ENCODE peak calls at places on chromosomes 11 and 22, in six cellular contexts. R, M, A, Z, H and E are unnamed samples.

GRCh38 chr22:42436402-42436801 is 4.2 kb upstream of the NFAM1 start:
- DNase-seq in R (no peak), M (no peak), Z (no peak), A (no peak), H (no peak), E (no peak)

GRCh38 chr11:1832181-1832988 is 2.4 kb upstream of the SYT8 start:
- DNase-seq in A (no peak), H (no peak), M (no peak), R (peak; percentile 75), Z (peak; percentile 72), E (peak; percentile 71)

GRCh38 chr22:30175743-30176288 is 70.7 kb downstream of the LIF start:
- DNase-seq in M (no peak), R (no peak), A (no peak), Z (no peak), H (no peak), E (no peak)

GRCh38 chr11:11569936-11570491 is 51.8 kb downstream of the GALNT18 start:
- DNase-seq in H (no peak), Z (peak; percentile 73), A (peak; percentile 54), M (peak; percentile 84), R (peak; percentile 54), E (peak; percentile 71)

GRCh38 chr11:35387341-35387982 is 31.9 kb downstream of the SLC1A2 start:
- DNase-seq in A (no peak), H (peak; percentile 53), Z (no peak), R (no peak), M (no peak), E (no peak)

GRCh38 chr11:67283490-67283963 is 5.6 kb upstream of the ANKRD13D start:
- DNase-seq in A (no peak), Z (no peak), H (no peak), M (peak; percentile 27), R (peak; percentile 33), E (peak; percentile 62)

GRCh38 chr11:116172156-116172555 is 600.6 kb downstream of the BUD13 start:
- DNase-seq in Z (no peak), H (no peak), A (no peak), R (no peak), M (no peak), E (no peak)

GRCh38 chr11:119481021-119481666 is 58.2 kb upstream of the THY1 start:
- DNase-seq in Z (peak; percentile 84), R (peak; percentile 90), A (peak; percentile 75), M (peak; percentile 78), H (peak; percentile 93), E (peak; percentile 88)

GRCh38 chr11:117457835-117458234 is 130.2 kb downstream of the CEP164 start:
- DNase-seq in Z (no peak), A (no peak), H (no peak), R (no peak), M (no peak), E (no peak)

GRCh38 chr11:67053896-67054850 is 2.5 kb upstream of the RHOD start:
- DNase-seq in R (peak; percentile 68), A (peak; percentile 28), Z (peak; percentile 81), M (no peak), H (peak; percentile 91), E (no peak)

GRCh38 chr22:25359601-25360261 is 140.3 kb downstream of the CRYBB2 start:
- DNase-seq in A (no peak), R (no peak), M (no peak), H (no peak), Z (no peak), E (peak; percentile 56)

GRCh38 chr22:26579331-26579886 is 10.5 kb downstream of the TPST2 start:
- DNase-seq in R (no peak), Z (no peak), H (no peak), A (no peak), M (no peak), E (no peak)

GRCh38 chr22:43391306-43391705 is 20.5 kb upstream of the MPPED1 start:
- DNase-seq in Z (peak; percentile 83), R (peak; percentile 24), H (no peak), A (no peak), M (no peak), E (no peak)

GRCh38 chr11:93481696-93482095 is 61.5 kb downstream of the SMCO4 start:
- DNase-seq in H (no peak), R (no peak), Z (peak; percentile 67), A (no peak), M (no peak), E (no peak)

GRCh38 chr11:111514216-111515031 is at the start of gene HOATZ:
- DNase-seq in Z (no peak), A (no peak), M (no peak), R (no peak), H (no peak), E (no peak)

GRCh38 chr22:40276877-40277823 is 69.2 kb upstream of the ADSL start:
- DNase-seq in A (no peak), M (no peak), R (no peak), Z (no peak), H (peak; percentile 51), E (no peak)

GRCh38 chr11:73235236-73235786 is 17.2 kb downstream of the P2RY2 start:
- DNase-seq in M (no peak), H (peak; percentile 15), A (no peak), R (no peak), Z (peak; percentile 45), E (no peak)

GRCh38 chr22:43381693-43382092 is 30.1 kb upstream of the MPPED1 start:
- DNase-seq in Z (no peak), A (no peak), M (no peak), R (no peak), H (peak; percentile 4), E (peak; percentile 14)

GRCh38 chr11:15651782-15652181 is 537.1 kb downstream of the INSC start:
- DNase-seq in R (peak; percentile 43), A (no peak), Z (no peak), H (no peak), M (no peak), E (no peak)

GRCh38 chr11:103234974-103235373 is 125.7 kb downstream of the DYNC2H1 start:
- DNase-seq in M (no peak), H (peak; percentile 89), Z (no peak), A (no peak), R (no peak), E (no peak)

GRCh38 chr22:25403752-25404471 is 160.6 kb upstream of the GRK3 start:
- DNase-seq in R (peak; percentile 46), A (no peak), M (no peak), H (peak; percentile 41), Z (no peak), E (no peak)

GRCh38 chr11:19201737-19202605 is at the start of gene CSRP3:
- DNase-seq in A (no peak), Z (no peak), H (peak; percentile 31), M (peak; percentile 74), R (no peak), E (no peak)

GRCh38 chr22:22213231-22213630 is 31.4 kb upstream of the VPREB1 start:
- DNase-seq in H (peak; percentile 40), R (no peak), A (no peak), M (no peak), Z (no peak), E (no peak)

GRCh38 chr22:40635940-40636379 is 559 bp downstream of the MRTFA start:
- DNase-seq in M (no peak), Z (peak; percentile 61), H (no peak), A (no peak), R (no peak), E (peak; percentile 66)

GRCh38 chr11:569273-569885 is 6.9 kb upstream of the PHRF1 start:
- DNase-seq in R (peak; percentile 75), M (no peak), A (no peak), H (no peak), Z (peak; percentile 87), E (no peak)

GRCh38 chr11:41283196-41283930 is 176.1 kb downstream of the LRRC4C start:
- DNase-seq in Z (no peak), H (no peak), A (no peak), M (no peak), R (no peak), E (no peak)

DNA sequence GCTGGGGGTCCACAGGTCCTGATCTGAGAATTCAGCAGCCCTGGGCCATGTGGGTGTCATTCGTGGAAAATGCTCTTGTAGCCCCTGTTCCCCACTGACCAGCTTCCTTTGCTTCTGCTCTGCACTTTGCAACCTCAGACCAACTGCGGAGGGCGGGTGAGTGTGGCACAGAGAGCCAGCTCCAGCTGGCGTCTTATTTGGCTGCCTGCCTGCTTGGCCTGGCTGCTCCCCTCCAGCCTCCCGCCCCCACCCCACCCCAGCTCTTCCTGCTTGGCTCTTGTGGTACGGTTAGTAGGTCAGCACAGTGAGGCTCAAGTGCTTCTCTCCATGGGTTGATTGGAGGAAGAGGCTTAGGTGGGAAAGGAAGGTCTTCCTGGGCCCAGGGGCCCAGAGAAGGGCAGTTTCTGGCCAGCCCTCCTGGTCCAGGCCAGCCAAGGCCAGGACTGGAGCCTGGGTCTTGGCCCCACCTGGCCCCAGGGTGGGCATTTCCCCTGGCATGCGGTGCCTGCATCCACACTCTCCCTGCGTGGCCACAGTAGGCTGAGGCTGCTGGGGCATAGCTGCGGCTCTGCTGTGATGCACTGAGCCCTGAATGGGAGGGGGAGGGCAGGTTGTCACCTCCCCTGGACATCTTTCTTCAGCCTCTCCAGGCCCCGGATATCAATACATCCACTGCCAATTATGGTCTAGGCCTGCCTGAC is 26.5 kb downstream of the MYO7A start:
- DNase-seq in Z (peak; percentile 75), R (no peak), A (no peak), M (peak; percentile 65), H (no peak), E (no peak)
- H3K4me1 ChIP-seq in Z (peaks cover 18% of the 10 kb centered on the region), R (peaks cover 2% of the 10 kb centered on the region), A (no peaks in the 10 kb centered on the region), M (peaks cover 33% of the 10 kb centered on the region), H (no peaks in the 10 kb centered on the region), E (peaks cover 14% of the 10 kb centered on the region)

DNA sequence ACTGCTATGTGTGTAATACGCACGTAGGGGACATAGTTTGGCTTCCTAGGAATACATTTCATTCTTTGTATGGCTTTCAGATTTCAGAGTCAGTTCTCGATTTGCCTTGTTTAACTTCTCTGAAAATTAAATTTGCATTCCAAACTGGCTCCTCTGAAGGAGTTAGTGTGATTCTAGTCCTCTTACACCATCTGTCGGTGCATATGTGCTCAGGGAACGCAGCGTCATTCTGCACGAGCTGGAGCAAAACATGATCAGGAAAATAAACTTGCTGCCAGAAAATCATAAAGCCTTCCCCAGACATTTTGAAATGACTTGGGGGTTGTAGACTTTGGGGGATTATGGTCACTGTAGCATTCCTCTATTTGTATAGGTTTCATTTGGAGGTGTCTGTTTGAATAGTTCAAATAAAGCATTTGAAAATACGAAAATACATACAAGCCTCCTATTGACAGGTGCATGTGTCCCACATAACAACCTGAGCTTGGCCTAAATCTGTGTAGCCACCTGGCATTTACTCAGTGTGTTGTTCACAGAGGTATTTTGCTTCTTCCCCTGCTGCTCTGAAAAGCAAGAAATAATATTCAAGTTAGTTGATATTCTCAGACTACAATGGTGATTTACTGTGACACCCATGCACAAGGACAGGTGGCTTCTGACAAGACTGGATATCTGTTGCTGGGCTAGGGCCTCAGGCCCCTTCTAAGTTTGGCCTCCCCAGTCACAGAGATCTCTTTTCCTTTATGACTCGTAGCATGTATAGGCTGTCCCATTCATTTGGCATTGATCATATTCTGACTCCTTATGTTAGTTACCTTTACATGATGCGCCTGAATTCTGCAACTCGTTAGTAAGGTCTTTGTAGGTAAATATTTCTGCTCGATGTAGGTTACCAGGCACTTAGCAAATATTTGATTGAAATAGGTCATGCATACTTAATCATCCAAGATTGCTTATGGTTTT is 81.6 kb upstream of the SORL1-AS1 start:
- DNase-seq in A (no peak), R (peak; percentile 54), Z (no peak), M (no peak), H (peak; percentile 24), E (no peak)
- TF ChIP-seq CTCF in A (peak; percentile 23), R (peak; percentile 64), Z (no peak), M (peak; percentile 29), H (peak; percentile 36), E (peak; percentile 25)

GRCh38 chr22:19797631-19798319 is 37.2 kb downstream of the TBX1 start:
- DNase-seq in A (no peak), Z (peak; percentile 46), H (no peak), M (no peak), R (no peak), E (peak; percentile 61)
- TF ChIP-seq POLR2A in A (no peak), Z (no peak), H (no peak), M (no peak), R (no peak), E (no peak)

GRCh38 chr11:96203567-96204365 is 139.2 kb downstream of the MAML2 start:
- DNase-seq in A (no peak), R (no peak), Z (no peak), M (no peak), H (no peak), E (no peak)
- H3K4me1 ChIP-seq in A (no peaks in the 10 kb centered on the region), R (peaks cover 9% of the 10 kb centered on the region), Z (no peaks in the 10 kb centered on the region), M (peaks cover 66% of the 10 kb centered on the region), H (peaks cover 8% of the 10 kb centered on the region), E (peaks cover 58% of the 10 kb centered on the region)